ENCODE peak calls at places on chromosomes 13 and 19, in nine cellular contexts. D is OCI-LY7, M is GM23338, N is PC-3, T is SK-N-SH, E is neural progenitor cell, K is MM.1S, H is HCT116, B is hepatocyte. S is an unnamed sample.

GRCh38 chr19:29497241-29497640 is 28.6 kb upstream of the VSTM2B start:
- DNase-seq in D (no peak), H (no peak), B (no peak), T (no peak), K (no peak), M (no peak), E (no peak), N (no peak), S (no peak)

GRCh38 chr19:14674764-14675163 is at the start of gene ADGRE3:
- DNase-seq in T (no peak), K (no peak), E (no peak), M (no peak), D (peak; percentile 22), B (no peak), N (no peak), H (no peak), S (peak; percentile 5)

GRCh38 chr19:45215391-45216191 is 29.6 kb downstream of the EXOC3L2 start:
- DNase-seq in H (no peak), D (no peak), K (no peak), M (peak; percentile 77), T (peak; percentile 72), B (peak; percentile 27), N (peak; percentile 47), E (peak; percentile 47), S (no peak)

GRCh38 chr13:92781965-92782364 is 444.6 kb upstream of the GPC6 start:
- DNase-seq in E (no peak), K (no peak), N (no peak), T (no peak), B (no peak), H (no peak), M (no peak), D (no peak), S (no peak)

GRCh38 chr13:80082396-80083096 is 258.4 kb downstream of the SPRY2 start:
- DNase-seq in T (no peak), E (no peak), K (no peak), N (peak; percentile 34), M (no peak), D (no peak), H (no peak), B (no peak), S (peak; percentile 63)

GRCh38 chr19:55283548-55284393 is at the start of gene BRSK1:
- DNase-seq in D (peak; percentile 80), E (peak; percentile 92), N (peak; percentile 42), M (peak; percentile 95), H (peak; percentile 26), B (peak; percentile 81), K (no peak), T (peak; percentile 93), S (peak; percentile 76)

GRCh38 chr19:41156207-41156606 is 36.8 kb upstream of the CYP2S1 start:
- DNase-seq in B (no peak), M (no peak), N (peak; percentile 11), H (no peak), K (no peak), E (no peak), D (no peak), T (no peak), S (peak; percentile 10)

GRCh38 chr13:106484084-106484754 is 51.2 kb downstream of the EFNB2 start:
- DNase-seq in B (no peak), M (no peak), T (no peak), N (no peak), E (no peak), K (no peak), D (no peak), H (no peak), S (no peak)

GRCh38 chr13:65966991-65967451 is 1263.1 kb downstream of the PCDH9 start:
- DNase-seq in T (peak; percentile 7), H (peak; percentile 60), K (no peak), B (peak; percentile 44), N (peak; percentile 71), E (peak; percentile 53), M (peak; percentile 88), D (peak; percentile 52), S (peak; percentile 29)

GRCh38 chr13:113862191-113862765 is 1.6 kb downstream of the GAS6 start:
- DNase-seq in K (peak; percentile 51), T (no peak), H (no peak), N (no peak), B (no peak), E (no peak), D (no peak), M (no peak), S (no peak)

GRCh38 chr19:54530866-54531265 is 28.2 kb downstream of the LAIR2 start:
- DNase-seq in N (no peak), K (no peak), H (no peak), D (no peak), E (no peak), M (no peak), T (no peak), B (no peak), S (no peak)

GRCh38 chr13:44131069-44131614 is 242.5 kb upstream of the SERP2 start:
- DNase-seq in D (no peak), N (no peak), T (no peak), E (no peak), B (no peak), H (no peak), K (no peak), M (no peak), S (no peak)

GRCh38 chr13:101115762-101116161 is 300.5 kb downstream of the NALCN start:
- DNase-seq in H (no peak), E (peak; percentile 53), M (peak; percentile 71), B (peak; percentile 19), K (no peak), N (peak; percentile 21), D (no peak), T (no peak), S (peak; percentile 31)

GRCh38 chr13:44404261-44405139 is 30.9 kb downstream of the SERP2 start:
- DNase-seq in M (peak; percentile 46), H (no peak), B (peak; percentile 56), N (no peak), E (peak; percentile 40), D (no peak), K (no peak), T (peak; percentile 80), S (no peak)

DNA sequence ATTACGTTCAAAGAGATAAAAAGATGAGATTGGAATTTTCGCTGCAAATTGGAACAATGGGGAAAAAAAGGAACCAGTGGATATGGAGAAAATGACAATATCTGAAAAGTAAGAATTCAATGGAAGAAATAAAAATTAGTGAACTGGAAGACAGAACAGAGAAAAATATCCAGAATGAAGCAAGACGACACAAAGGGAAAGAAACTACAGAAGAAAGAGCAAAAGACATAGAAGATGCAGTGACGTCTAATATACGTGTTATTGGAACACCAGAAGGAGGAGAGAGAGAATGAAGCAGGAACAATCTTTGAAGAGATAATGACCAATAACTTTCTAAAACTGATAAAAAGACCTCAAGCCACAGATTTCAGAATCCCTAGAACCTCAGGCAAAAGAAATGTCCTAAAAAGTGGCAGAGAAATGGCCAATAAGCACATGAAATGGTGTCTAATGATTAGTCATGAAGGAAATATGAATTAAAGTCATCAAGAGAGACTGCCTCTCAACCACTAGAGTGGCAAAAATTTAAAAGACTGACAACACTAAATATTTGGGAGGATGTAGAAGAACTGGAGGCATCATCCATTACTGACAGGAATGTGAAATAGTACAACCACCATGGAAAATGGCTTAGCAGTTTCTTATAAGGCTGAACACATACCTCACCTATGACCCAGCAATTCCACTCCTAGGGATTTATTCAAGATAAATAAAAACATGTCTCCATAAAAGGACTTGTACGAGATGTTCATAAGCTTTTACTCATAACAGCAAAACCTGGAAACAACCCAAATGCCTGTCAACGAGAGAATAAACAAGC is 56.5 kb downstream of the GADD45B start:
- DNase-seq in H (peak; percentile 60), K (no peak), D (no peak), E (no peak), M (no peak), T (no peak), N (peak; percentile 91), B (peak; percentile 58), S (peak; percentile 82)
- TF ChIP-seq EZH2phosphoT487 in H (no peak), K (no peak), D (no peak), E (no peak), M (no peak), T (no peak), N (no peak), B (no peak), S (no peak)

DNA sequence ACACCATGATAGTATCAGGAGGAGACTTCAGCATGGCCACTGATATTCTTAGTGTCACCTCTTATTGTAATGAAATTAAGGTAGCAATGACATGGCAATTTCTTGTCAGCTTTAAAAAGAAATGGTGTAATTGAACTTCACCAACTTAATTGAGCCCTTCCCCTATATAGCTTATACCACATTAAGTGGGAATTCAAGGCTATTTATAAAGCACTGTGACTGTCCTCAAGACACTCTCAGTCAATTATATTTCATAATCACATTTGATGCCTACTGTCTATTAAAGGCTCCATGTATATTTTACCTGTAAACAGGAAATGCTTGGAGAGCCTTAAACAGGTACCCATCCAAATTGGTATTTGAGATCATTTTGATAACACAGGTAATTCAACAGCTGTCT is 28.3 kb downstream of the KLF12 start:
- DNase-seq in D (no peak), T (no peak), N (no peak), E (no peak), B (no peak), H (no peak), M (no peak), K (no peak), S (no peak)
- H3K79me2 ChIP-seq in D (peaks cover 88% of the 10 kb centered on the region), T (peaks cover 90% of the 10 kb centered on the region), N (peaks cover 36% of the 10 kb centered on the region), E (peaks cover 43% of the 10 kb centered on the region), B (peaks cover 75% of the 10 kb centered on the region), H (no peaks in the 10 kb centered on the region), M (peaks cover 41% of the 10 kb centered on the region), K (peaks cover 57% of the 10 kb centered on the region), S (peaks cover 100% of the 10 kb centered on the region)

GRCh38 chr19:17504456-17504855 is 7.0 kb upstream of the PGLS start:
- DNase-seq in E (no peak), H (no peak), K (no peak), M (no peak), T (no peak), B (no peak), N (no peak), D (no peak), S (no peak)

GRCh38 chr19:17497149-17497798 is 14.2 kb upstream of the PGLS start:
- DNase-seq in K (no peak), N (no peak), H (no peak), D (no peak), E (no peak), B (no peak), M (peak; percentile 84), T (peak; percentile 12), S (no peak)

GRCh38 chr19:17504030-17504429 is 7.4 kb upstream of the PGLS start:
- DNase-seq in D (peak; percentile 33), N (no peak), H (no peak), T (no peak), E (no peak), B (no peak), M (no peak), K (no peak), S (no peak)

GRCh38 chr19:17503240-17503639 is 8.2 kb upstream of the PGLS start:
- DNase-seq in H (no peak), T (no peak), B (no peak), D (no peak), N (no peak), E (no peak), K (no peak), M (no peak), S (no peak)

GRCh38 chr19:17500447-17501198 is 10.8 kb upstream of the PGLS start:
- DNase-seq in T (no peak), D (no peak), E (no peak), M (no peak), H (no peak), K (no peak), B (no peak), N (no peak), S (no peak)
- H3K4me2 ChIP-seq in T (no peak overlapping the region), D (no peak overlapping the region), E (no peak overlapping the region), M (peak overlapping the region; percentile 40), H (no peak overlapping the region), K (no peak overlapping the region), B (no peak overlapping the region), N (no peak overlapping the region), S (no peak overlapping the region)

GRCh38 chr13:61768175-61768574 is 352.5 kb upstream of the PCDH20 start:
- DNase-seq in E (no peak), T (no peak), H (no peak), K (no peak), N (no peak), D (no peak), M (no peak), B (no peak), S (no peak)
- TF ChIP-seq EZH2phosphoT487 in E (no peak), T (no peak), H (no peak), K (no peak), N (no peak), D (no peak), M (no peak), B (no peak), S (no peak)